ENCODE peak calls at places on chromosome X, in six cellular contexts. Z is psoas muscle, O is suprapubic skin, H is A549, L is lower lobe of right lung, J is thoracic aorta. M is an unnamed sample.

GRCh38 chrX:76366972-76367371 is 60.5 kb upstream of the MAGEE1 start:
- DNase-seq in Z (no peak), O (no peak), H (no peak), L (no peak), J (no peak), M (peak; percentile 1)

GRCh38 chrX:30635630-30636029 is 17.6 kb upstream of the GK start:
- DNase-seq in Z (no peak), O (no peak), H (no peak), L (no peak), J (no peak), M (no peak)

GRCh38 chrX:123422875-123423274 is 238.8 kb downstream of the GRIA3 start:
- DNase-seq in Z (no peak), O (no peak), H (peak; percentile 31), L (no peak), J (no peak), M (no peak)

GRCh38 chrX:19723427-19723826 is 164.0 kb downstream of the SH3KBP1 start:
- DNase-seq in Z (no peak), O (no peak), H (peak; percentile 35), L (no peak), J (no peak), M (no peak)

GRCh38 chrX:109886122-109886761 is 116.7 kb upstream of the TMEM164 start:
- DNase-seq in Z (no peak), O (no peak), H (peak; percentile 57), L (peak; percentile 41), J (no peak), M (no peak)

GRCh38 chrX:41781500-41781899 is 57.5 kb downstream of the GPR82 start:
- DNase-seq in Z (no peak), O (no peak), H (peak; percentile 53), L (no peak), J (no peak), M (no peak)

GRCh38 chrX:104335765-104336164 is 81.0 kb upstream of the ESX1 start:
- DNase-seq in Z (no peak), O (no peak), H (peak; percentile 38), L (no peak), J (no peak), M (no peak)

GRCh38 chrX:147894332-147894870 is 17.3 kb upstream of the FMR1 start:
- DNase-seq in Z (no peak), O (no peak), H (no peak), L (no peak), J (no peak), M (no peak)

GRCh38 chrX:69060631-69061408 is 104.4 kb downstream of the PJA1 start:
- DNase-seq in Z (no peak), O (peak; percentile 34), H (peak; percentile 23), L (no peak), J (no peak), M (no peak)

GRCh38 chrX:74423289-74423985 is 2.1 kb downstream of the SLC16A2 start:
- DNase-seq in Z (no peak), O (no peak), H (no peak), L (no peak), J (no peak), M (no peak)

GRCh38 chrX:54824722-54825121 is 17.2 kb downstream of the MAGED2 start:
- DNase-seq in Z (no peak), O (no peak), H (no peak), L (no peak), J (no peak), M (no peak)

GRCh38 chrX:25012793-25013592 is 2.8 kb downstream of the ARX start:
- DNase-seq in Z (peak; percentile 74), O (no peak), H (peak; percentile 35), L (no peak), J (no peak), M (no peak)

GRCh38 chrX:141468940-141469339 is 115.6 kb downstream of the SPANXA1 start:
- DNase-seq in Z (no peak), O (no peak), H (peak; percentile 54), L (no peak), J (no peak), M (no peak)

GRCh38 chrX:22203186-22203585 is 69.5 kb upstream of the CBLL2 start:
- DNase-seq in Z (no peak), O (no peak), H (no peak), L (no peak), J (no peak), M (no peak)

GRCh38 chrX:13659057-13659456 is 6.1 kb downstream of the TCEANC start:
- DNase-seq in Z (no peak), O (no peak), H (peak; percentile 31), L (no peak), J (no peak), M (no peak)

GRCh38 chrX:68647156-68647957 is at the start of gene STARD8:
- DNase-seq in Z (peak; percentile 57), O (no peak), H (peak; percentile 72), L (peak; percentile 47), J (peak; percentile 7), M (peak; percentile 79)

GRCh38 chrX:23904096-23904495 is 3.6 kb downstream of the APOO start:
- DNase-seq in Z (no peak), O (no peak), H (no peak), L (no peak), J (no peak), M (no peak)

GRCh38 chrX:23803931-23804381 is 21.0 kb downstream of the SAT1 start:
- DNase-seq in Z (no peak), O (peak; percentile 66), H (peak; percentile 96), L (peak; percentile 45), J (no peak), M (peak; percentile 57)

GRCh38 chrX:24647257-24648058 is at the start of gene PCYT1B:
- DNase-seq in Z (peak; percentile 64), O (peak; percentile 65), H (no peak), L (peak; percentile 64), J (peak; percentile 9), M (peak; percentile 83)

GRCh38 chrX:55488268-55488558 is 1.4 kb downstream of the USP51 start:
- DNase-seq in Z (no peak), O (no peak), H (no peak), L (no peak), J (no peak), M (no peak)

GRCh38 chrX:108447303-108447702 is 7.7 kb downstream of the COL4A5 start:
- DNase-seq in Z (no peak), O (no peak), H (peak; percentile 23), L (no peak), J (no peak), M (no peak)

GRCh38 chrX:46381630-46382029 is 163.6 kb downstream of the ZNF674 start:
- DNase-seq in Z (no peak), O (no peak), H (peak; percentile 48), L (no peak), J (no peak), M (no peak)

GRCh38 chrX:71282514-71283408 is 674 bp upstream of the NONO start:
- DNase-seq in Z (no peak), O (no peak), H (peak; percentile 71), L (no peak), J (no peak), M (no peak)

GRCh38 chrX:149312097-149312496 is 193.0 kb downstream of the IDS start:
- DNase-seq in Z (no peak), O (no peak), H (no peak), L (no peak), J (no peak), M (no peak)

GRCh38 chrX:19855700-19856381 is 31.6 kb downstream of the SH3KBP1 start:
- DNase-seq in Z (no peak), O (no peak), H (no peak), L (no peak), J (no peak), M (no peak)

GRCh38 chrX:3743821-3744439 is 30.5 kb upstream of the PRKX start:
- DNase-seq in Z (no peak), O (no peak), H (no peak), L (no peak), J (no peak), M (peak; percentile 24)

GRCh38 chrX:75273483-75273882 is 402 bp upstream of the UPRT start:
- DNase-seq in Z (no peak), O (no peak), H (no peak), L (no peak), J (no peak), M (no peak)

GRCh38 chrX:154025230-154025629 is 5.5 kb upstream of the IRAK1 start:
- DNase-seq in Z (peak; percentile 32), O (no peak), H (no peak), L (no peak), J (no peak), M (no peak)

GRCh38 chrX:129638917-129639316 is 15.8 kb downstream of the APLN start:
- DNase-seq in Z (no peak), O (no peak), H (no peak), L (no peak), J (no peak), M (no peak)

GRCh38 chrX:131792356-131792749 is 230.7 kb upstream of the STK26 start:
- DNase-seq in Z (peak; percentile 91), O (peak; percentile 92), H (peak; percentile 96), L (no peak), J (no peak), M (peak; percentile 89)

GRCh38 chrX:97026406-97026805 is 142.7 kb downstream of the RPA4 start:
- DNase-seq in Z (no peak), O (no peak), H (peak; percentile 19), L (no peak), J (no peak), M (no peak)
- TF ChIP-seq CTCF in Z (no peak), O (no peak), H (peak; percentile 37), L (no peak), J (no peak), M (no peak)

GRCh38 chrX:9943420-9943819 is 23.7 kb upstream of the CLDN34 start:
- DNase-seq in Z (no peak), O (no peak), H (no peak), L (no peak), J (no peak), M (no peak)
- H3K9me3 ChIP-seq in Z (no peaks in the 10 kb centered on the region), O (no peaks in the 10 kb centered on the region), H (no peaks in the 10 kb centered on the region), L (no peaks in the 10 kb centered on the region), J (no peaks in the 10 kb centered on the region), M (no peaks in the 10 kb centered on the region)

DNA sequence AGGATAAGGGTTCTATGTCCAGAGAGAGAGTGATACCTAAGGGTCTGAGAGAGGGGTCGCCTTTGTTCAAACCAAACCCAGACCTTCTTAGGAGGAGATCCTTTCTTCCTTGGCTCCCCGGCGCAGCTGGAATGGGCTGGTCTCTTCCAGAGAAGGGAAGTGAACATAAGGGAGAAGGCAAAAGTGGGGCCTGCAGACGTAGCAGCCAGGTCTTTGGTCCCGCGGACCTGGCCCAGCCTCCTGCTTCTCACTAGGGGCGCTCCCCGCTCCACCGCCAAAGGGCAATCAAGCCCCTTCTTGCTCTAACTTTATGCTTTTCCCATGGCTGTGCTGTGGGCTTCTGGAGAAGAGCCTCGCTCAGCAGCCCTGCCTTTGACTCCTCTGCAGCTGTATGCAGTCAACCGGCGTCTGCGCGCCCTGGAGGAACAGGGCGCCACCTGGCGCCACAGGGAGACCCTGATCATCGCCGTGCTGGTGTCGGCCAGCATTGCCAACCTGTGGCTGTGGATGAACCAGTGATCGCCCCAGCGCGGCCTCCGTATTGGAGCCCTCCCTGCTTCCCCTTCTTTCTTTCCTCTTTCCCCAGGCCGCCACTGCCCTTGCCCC is 6.5 kb downstream of the FATE1 start:
- DNase-seq in Z (no peak), O (peak; percentile 55), H (peak; percentile 12), L (no peak), J (no peak), M (peak; percentile 35)
- TF ChIP-seq CTCF in Z (peak; percentile 26), O (no peak), H (peak; percentile 13), L (no peak), J (no peak), M (no peak)

GRCh38 chrX:7025471-7025870 is 122.0 kb upstream of the STS start:
- DNase-seq in Z (no peak), O (no peak), H (no peak), L (no peak), J (no peak), M (no peak)
- H3K9me3 ChIP-seq in Z (no peaks in the 10 kb centered on the region), O (no peaks in the 10 kb centered on the region), H (no peaks in the 10 kb centered on the region), L (no peaks in the 10 kb centered on the region), J (no peaks in the 10 kb centered on the region), M (no peaks in the 10 kb centered on the region)

M was measured in upper lobe of left lung.